ENCODE peak calls at places on chromosome 11, in six cellular contexts. B is IMR-90, W is SJSA1, E is suprapubic skin, Q is lung, K is fibroblast of lung. O is an unnamed sample.
A peak's percentile ranks its signal among the peaks of the same experiment; 100 is the strongest.

GRCh38 chr11:117179048-117179999 is 781 bp downstream of the SIDT2 start:
- DNase-seq in B (no peak), Q (no peak), K (peak; percentile 35), W (no peak), E (peak; percentile 76), O (no peak)

GRCh38 chr11:10450451-10451398 is 4.3 kb upstream of the AMPD3 start:
- DNase-seq in E (no peak), W (no peak), K (peak; percentile 35), Q (peak; percentile 71), B (no peak), O (no peak)

GRCh38 chr11:114426280-114426679 is 13.0 kb upstream of the REXO2 start:
- DNase-seq in K (no peak), B (no peak), Q (no peak), E (no peak), W (no peak), O (no peak)

GRCh38 chr11:64571050-64571409 is 20.0 kb upstream of the SLC22A12 start:
- DNase-seq in K (no peak), E (no peak), W (no peak), Q (no peak), B (no peak), O (no peak)

GRCh38 chr11:133892584-133893380 is 47.5 kb upstream of the SPATA19 start:
- DNase-seq in W (no peak), Q (no peak), B (no peak), K (no peak), E (peak; percentile 28), O (no peak)

GRCh38 chr11:7621090-7621489 is 52.2 kb downstream of the CYB5R2 start:
- DNase-seq in B (no peak), W (no peak), K (no peak), Q (no peak), E (no peak), O (no peak)

GRCh38 chr11:72577271-72577681 is 96.9 kb downstream of the PDE2A start:
- DNase-seq in B (no peak), E (peak; percentile 52), K (no peak), Q (no peak), W (no peak), O (no peak)

GRCh38 chr11:25949918-25950317 is 382.0 kb upstream of the ANO3 start:
- DNase-seq in B (no peak), K (no peak), E (no peak), Q (no peak), W (no peak), O (no peak)

GRCh38 chr11:45331839-45332485 is 45.8 kb upstream of the SYT13 start:
- DNase-seq in K (no peak), W (peak; percentile 36), B (no peak), E (no peak), Q (no peak), O (no peak)

GRCh38 chr11:69413993-69414392 is 67.5 kb upstream of the LINC01488 start:
- DNase-seq in B (no peak), E (no peak), W (no peak), K (no peak), Q (no peak), O (no peak)

GRCh38 chr11:94272738-94273313 is 31.6 kb upstream of the IZUMO1R start:
- DNase-seq in E (no peak), B (no peak), W (no peak), Q (no peak), K (peak; percentile 43), O (no peak)

GRCh38 chr11:46930089-46930488 is 6.5 kb upstream of the CSTPP1 start:
- DNase-seq in W (no peak), E (no peak), Q (no peak), K (no peak), B (peak; percentile 73), O (no peak)

GRCh38 chr11:91997178-91997577 is 227.4 kb upstream of the FAT3 start:
- DNase-seq in K (no peak), Q (no peak), E (no peak), B (no peak), W (no peak), O (no peak)

GRCh38 chr11:117544431-117544830 is 216.8 kb downstream of the CEP164 start:
- DNase-seq in W (no peak), B (no peak), E (no peak), K (no peak), Q (no peak), O (no peak)

GRCh38 chr11:73359930-73360742 is 16.1 kb upstream of the RELT start:
- DNase-seq in E (no peak), K (peak; percentile 48), W (no peak), B (peak; percentile 49), Q (no peak), O (peak; percentile 23)

GRCh38 chr11:117039897-117040296 is 58.3 kb downstream of the SIK3 start:
- DNase-seq in W (no peak), K (no peak), Q (no peak), E (no peak), B (peak; percentile 46), O (no peak)

GRCh38 chr11:24386551-24387404 is 110.1 kb upstream of the LUZP2 start:
- DNase-seq in E (no peak), Q (no peak), B (peak; percentile 68), W (no peak), K (peak; percentile 69), O (peak; percentile 72)

GRCh38 chr11:70490723-70491558 is 92.6 kb downstream of the CTTN start:
- DNase-seq in W (no peak), B (no peak), E (no peak), Q (no peak), K (no peak), O (no peak)

GRCh38 chr11:23991140-23991539 is 505.7 kb upstream of the LUZP2 start:
- DNase-seq in B (peak; percentile 90), E (no peak), W (no peak), K (peak; percentile 76), Q (no peak), O (no peak)

GRCh38 chr11:71363721-71364120 is 84.5 kb downstream of the DHCR7 start:
- DNase-seq in K (no peak), B (no peak), E (no peak), W (no peak), Q (no peak), O (no peak)

GRCh38 chr11:13261600-13262061 is 16.0 kb upstream of the BMAL1 start:
- DNase-seq in B (peak; percentile 87), Q (no peak), E (no peak), K (peak; percentile 80), W (peak; percentile 74), O (no peak)

GRCh38 chr11:16744128-16744725 is 5.8 kb downstream of the C11orf58 start:
- DNase-seq in E (no peak), W (no peak), K (no peak), Q (no peak), B (no peak), O (no peak)

GRCh38 chr11:34243620-34244493 is 114.0 kb downstream of the ABTB2 start:
- DNase-seq in E (no peak), B (peak; percentile 77), W (peak; percentile 83), K (peak; percentile 27), Q (peak; percentile 42), O (no peak)

GRCh38 chr11:115874843-115875242 is 370.6 kb upstream of the CADM1 start:
- DNase-seq in K (no peak), Q (no peak), W (no peak), B (no peak), E (no peak), O (no peak)

GRCh38 chr11:7655253-7656217 is 17.8 kb downstream of the CYB5R2 start:
- DNase-seq in E (no peak), B (no peak), W (no peak), Q (no peak), K (no peak), O (no peak)

GRCh38 chr11:2186669-2187266 is 15.2 kb upstream of the TH start:
- DNase-seq in B (no peak), K (no peak), W (no peak), Q (no peak), E (no peak), O (peak; percentile 60)

GRCh38 chr11:60334005-60334620 is 7.1 kb downstream of the MS4A6E start:
- DNase-seq in E (peak; percentile 63), K (peak; percentile 8), W (peak; percentile 77), Q (peak; percentile 66), B (peak; percentile 13), O (peak; percentile 55)

GRCh38 chr11:96000064-96000463 is 76.2 kb upstream of the MTMR2 start:
- DNase-seq in Q (no peak), E (no peak), B (no peak), W (no peak), K (peak; percentile 66), O (no peak)

GRCh38 chr11:75812542-75813040 is 2.4 kb upstream of the UVRAG start:
- DNase-seq in E (no peak), W (no peak), B (no peak), K (no peak), Q (no peak), O (no peak)

GRCh38 chr11:61061081-61061826 is 41.0 kb upstream of the CD5 start:
- DNase-seq in W (peak; percentile 58), K (peak; percentile 11), Q (no peak), E (no peak), B (no peak), O (no peak)

GRCh38 chr11:2166091-2166851 is 5.3 kb upstream of the INS start:
- DNase-seq in B (no peak), W (no peak), K (peak; percentile 41), E (no peak), Q (no peak), O (peak; percentile 75)

GRCh38 chr11:71116435-71117040 is 135.8 kb downstream of the SHANK2 start:
- DNase-seq in K (no peak), Q (no peak), W (no peak), E (no peak), B (no peak), O (no peak)

GRCh38 chr11:43579919-43580276 is 100.6 kb upstream of the HSD17B12 start:
- DNase-seq in Q (no peak), B (no peak), K (no peak), E (no peak), W (no peak), O (no peak)

DNA sequence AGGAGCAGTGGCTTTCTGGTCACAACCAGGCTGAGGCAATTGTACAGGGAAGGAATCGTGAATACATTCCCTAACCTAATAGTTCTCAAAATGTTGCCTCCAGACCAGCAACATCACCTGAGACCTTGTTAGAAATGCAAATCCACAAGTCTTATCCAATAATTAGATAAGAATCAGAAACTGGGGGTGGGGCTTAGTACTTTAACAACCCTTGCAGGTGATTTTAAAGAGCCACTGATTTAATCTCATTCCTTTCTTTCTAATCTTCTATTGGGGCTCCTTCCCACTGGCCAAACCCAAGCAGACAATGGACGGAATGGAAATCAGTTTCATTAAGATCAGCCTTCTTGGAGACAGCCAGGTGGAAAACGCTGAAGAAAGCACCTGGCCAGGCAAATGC is 142.4 kb upstream of the DDI1 start:
- DNase-seq in E (no peak), K (no peak), W (no peak), Q (no peak), B (no peak), O (no peak)
- H3K4me1 ChIP-seq in E (no peaks in the 10 kb centered on the region), K (no peaks in the 10 kb centered on the region), W (peaks cover 37% of the 10 kb centered on the region), Q (no peaks in the 10 kb centered on the region), B (peaks cover 8% of the 10 kb centered on the region), O (no peaks in the 10 kb centered on the region)

GRCh38 chr11:78541537-78541936 is 33.1 kb downstream of the NARS2 start:
- DNase-seq in Q (no peak), B (no peak), K (no peak), E (no peak), W (no peak), O (no peak)
- H3K36me3 ChIP-seq in Q (no peaks in the 10 kb centered on the region), B (peaks cover 3% of the 10 kb centered on the region), K (no peaks in the 10 kb centered on the region), E (no peaks in the 10 kb centered on the region), W (peaks cover 4% of the 10 kb centered on the region), O (peaks cover 6% of the 10 kb centered on the region)

GRCh38 chr11:122440783-122441701 is 214.5 kb upstream of the UBASH3B start:
- DNase-seq in E (peak; percentile 81), K (peak; percentile 48), B (no peak), W (no peak), Q (no peak), O (peak; percentile 8)
- H3K4me3 ChIP-seq in E (peak overlapping the region; percentile 45), K (peak overlapping the region; percentile 42), B (peak overlapping the region; percentile 36), W (no peak overlapping the region), Q (no peak overlapping the region), O (no peak overlapping the region)

GRCh38 chr11:66970808-66971442 is 4.2 kb upstream of the C11orf86 start:
- DNase-seq in Q (peak; percentile 69), E (no peak), B (peak; percentile 100), K (peak; percentile 100), W (peak; percentile 95), O (no peak)
- H3K4me1 ChIP-seq in Q (peaks cover 10% of the 10 kb centered on the region), E (peaks cover 8% of the 10 kb centered on the region), B (peaks cover 32% of the 10 kb centered on the region), K (peaks cover 27% of the 10 kb centered on the region), W (peaks cover 39% of the 10 kb centered on the region), O (no peaks in the 10 kb centered on the region)